ENCODE peak calls at places on chromosomes 6 and 20, in five cellular contexts. K is K562, D is HCT116, Z is SK-N-SH, X is HepG2. H is an unnamed sample.

GRCh38 chr6:47655719-47656595 is 42.4 kb upstream of the ADGRF4 start:
- DNase-seq in K (peak; percentile 33), D (peak; percentile 62), Z (no peak), X (no peak), H (peak; percentile 15)

GRCh38 chr20:35066194-35066593 is 26.4 kb downstream of the TRPC4AP start:
- DNase-seq in K (no peak), D (no peak), Z (no peak), X (no peak), H (no peak)

GRCh38 chr20:14634666-14635065 is 297.3 kb upstream of the FLRT3 start:
- DNase-seq in K (no peak), D (no peak), Z (no peak), X (no peak), H (no peak)

GRCh38 chr6:42374027-42374669 is 77.6 kb downstream of the TRERF1 start:
- DNase-seq in K (no peak), D (no peak), Z (no peak), X (no peak), H (no peak)

GRCh38 chr6:18561006-18561750 is 174.0 kb downstream of the RNF144B start:
- DNase-seq in K (no peak), D (no peak), Z (peak; percentile 30), X (no peak), H (no peak)

GRCh38 chr20:48599106-48599747 is 228.6 kb downstream of the PREX1 start:
- DNase-seq in K (no peak), D (no peak), Z (no peak), X (no peak), H (no peak)

GRCh38 chr6:133991096-133991593 is 38.1 kb downstream of the TBPL1 start:
- DNase-seq in K (no peak), D (no peak), Z (no peak), X (peak; percentile 21), H (no peak)

GRCh38 chr6:16216501-16217155 is 21.8 kb upstream of the GMPR start:
- DNase-seq in K (no peak), D (no peak), Z (no peak), X (no peak), H (no peak)

GRCh38 chr6:167229586-167229985 is 61.5 kb upstream of the UNC93A start:
- DNase-seq in K (no peak), D (no peak), Z (no peak), X (no peak), H (no peak)

GRCh38 chr6:148814082-148814790 is 67.4 kb downstream of the UST start:
- DNase-seq in K (no peak), D (no peak), Z (no peak), X (no peak), H (no peak)

GRCh38 chr6:42702200-42702599 is 20.2 kb downstream of the PRPH2 start:
- DNase-seq in K (no peak), D (peak; percentile 36), Z (no peak), X (peak; percentile 27), H (no peak)

DNA sequence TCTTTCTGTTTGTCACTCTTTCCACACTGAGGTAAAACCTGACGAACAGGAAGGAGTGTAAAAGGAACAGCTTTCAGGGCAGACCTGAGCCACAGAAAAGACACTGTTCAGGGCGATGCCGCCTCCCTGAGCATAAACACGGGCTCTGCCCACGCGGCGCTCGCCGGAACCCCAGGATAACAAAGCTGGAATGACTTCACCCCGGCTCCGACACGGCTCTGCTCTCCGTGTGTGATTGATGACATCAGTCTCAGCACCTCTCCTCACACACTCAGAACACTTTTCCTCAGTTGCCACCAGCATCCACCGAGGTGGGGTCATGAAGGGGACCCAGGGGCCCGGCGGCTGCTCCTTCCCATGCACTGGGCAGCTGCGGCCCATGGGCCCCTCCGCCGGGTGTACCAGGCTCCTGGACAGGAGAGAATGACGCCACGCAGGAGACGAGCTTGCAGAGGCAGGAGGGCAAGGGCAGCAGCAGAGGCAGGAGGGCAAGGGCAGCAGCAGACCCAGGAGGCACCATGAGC is 43.6 kb downstream of the DLL1 start:
- DNase-seq in K (no peak), D (no peak), Z (no peak), X (no peak), H (peak; percentile 64)
- TF ChIP-seq JUND in K (no peak), D (no peak), Z (no peak), X (no peak), H (no peak)

GRCh38 chr6:14313220-14313619 is 195.6 kb downstream of the CD83 start:
- DNase-seq in K (no peak), D (no peak), Z (no peak), X (no peak), H (no peak)

GRCh38 chr6:14320342-14320741 is 202.8 kb downstream of the CD83 start:
- DNase-seq in K (no peak), D (no peak), Z (no peak), X (no peak), H (no peak)

GRCh38 chr6:14315353-14315752 is 197.8 kb downstream of the CD83 start:
- DNase-seq in K (no peak), D (no peak), Z (no peak), X (no peak), H (no peak)

GRCh38 chr6:14317616-14318015 is 200.0 kb downstream of the CD83 start:
- DNase-seq in K (no peak), D (no peak), Z (peak; percentile 32), X (no peak), H (no peak)

DNA sequence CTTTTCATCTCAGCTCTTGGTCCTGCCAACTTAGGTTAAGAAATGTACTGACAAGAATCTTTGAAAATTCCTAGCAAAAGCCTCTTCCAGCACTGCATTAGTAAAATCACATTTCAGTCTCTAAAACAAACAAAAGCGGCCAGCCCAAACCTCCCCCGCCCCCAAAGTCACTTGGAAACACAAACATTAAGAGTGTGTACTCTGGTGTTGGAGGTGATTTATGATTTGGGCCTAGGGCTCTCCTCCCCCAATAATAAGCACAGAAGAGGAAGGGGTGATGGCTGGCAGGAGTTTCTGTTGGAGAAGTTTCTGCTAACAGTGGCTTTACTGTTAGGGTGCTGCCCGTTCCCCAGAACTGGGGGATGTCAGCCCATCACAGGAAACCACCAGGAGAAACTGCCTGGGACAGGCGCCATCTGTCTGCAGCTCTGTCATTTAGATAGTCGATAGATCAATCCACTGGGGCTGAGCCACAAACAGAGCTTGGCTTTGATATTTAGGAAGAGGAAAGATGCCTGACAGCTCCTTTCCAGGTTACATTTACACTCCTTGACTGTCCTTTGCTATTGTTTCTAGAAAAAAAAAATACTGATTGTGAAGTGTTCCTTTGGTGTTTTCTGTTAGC is 199.5 kb downstream of the CD83 start:
- DNase-seq in K (no peak), D (no peak), Z (peak; percentile 22), X (no peak), H (no peak)
- TF ChIP-seq JUND in K (no peak), D (no peak), Z (no peak), X (no peak), H (no peak)

GRCh38 chr6:39769012-39769411 is 23.2 kb upstream of the DAAM2 start:
- DNase-seq in K (no peak), D (no peak), Z (no peak), X (no peak), H (no peak)
- TF ChIP-seq JUND in K (no peak), D (no peak), Z (no peak), X (no peak), H (no peak)

GRCh38 chr6:24858154-24858801 is 59.6 kb upstream of the ARMH2 start:
- DNase-seq in K (no peak), D (no peak), Z (no peak), X (no peak), H (no peak)

GRCh38 chr6:24855389-24856245 is 56.9 kb upstream of the ARMH2 start:
- DNase-seq in K (peak; percentile 83), D (peak; percentile 54), Z (peak; percentile 73), X (peak; percentile 60), H (peak; percentile 75)

GRCh38 chr6:24859132-24859531 is 60.4 kb upstream of the ARMH2 start:
- DNase-seq in K (no peak), D (no peak), Z (no peak), X (no peak), H (no peak)

GRCh38 chr6:24856246-24856599 is 57.5 kb upstream of the ARMH2 start:
- DNase-seq in K (no peak), D (no peak), Z (no peak), X (no peak), H (no peak)

GRCh38 chr6:24856954-24857670 is 58.4 kb upstream of the ARMH2 start:
- DNase-seq in K (no peak), D (no peak), Z (no peak), X (no peak), H (no peak)
- TF ChIP-seq JUND in K (no peak), D (no peak), Z (no peak), X (no peak), H (no peak)

GRCh38 chr6:24549674-24550418 is 55.1 kb downstream of the ALDH5A1 start:
- DNase-seq in K (no peak), D (no peak), Z (no peak), X (peak; percentile 29), H (no peak)

GRCh38 chr6:24545691-24546090 is 50.9 kb downstream of the ALDH5A1 start:
- DNase-seq in K (no peak), D (no peak), Z (no peak), X (peak; percentile 24), H (no peak)

GRCh38 chr6:24546432-24546831 is 51.7 kb downstream of the ALDH5A1 start:
- DNase-seq in K (no peak), D (no peak), Z (no peak), X (no peak), H (no peak)

GRCh38 chr6:24549158-24549557 is 54.4 kb downstream of the ALDH5A1 start:
- DNase-seq in K (no peak), D (no peak), Z (no peak), X (peak; percentile 14), H (no peak)

GRCh38 chr6:24547243-24547642 is 52.5 kb downstream of the ALDH5A1 start:
- DNase-seq in K (no peak), D (no peak), Z (no peak), X (peak; percentile 32), H (peak; percentile 21)
- TF ChIP-seq JUND in K (no peak), D (no peak), Z (no peak), X (no peak), H (no peak)

GRCh38 chr6:80094017-80094416 is 12.5 kb upstream of the BCKDHB start:
- DNase-seq in K (peak; percentile 33), D (peak; percentile 6), Z (peak; percentile 52), X (no peak), H (peak; percentile 12)
- TF ChIP-seq JUND in K (no peak), D (no peak), Z (no peak), X (no peak), H (no peak)

GRCh38 chr6:7426447-7427169 is 37.0 kb downstream of the RIOK1 start:
- DNase-seq in K (no peak), D (no peak), Z (no peak), X (peak; percentile 83), H (no peak)
- TF ChIP-seq JUND in K (no peak), D (no peak), Z (no peak), X (no peak), H (no peak)